ENCODE peak calls at places on chromosome 20, in eight cellular contexts. One of them, this sample, is unnamed.

GRCh38 chr20:53226788-53227187 is 254.6 kb downstream of the TSHZ2 start:
- DNase-seq in AG09309: no peak
- DNase-seq in body of pancreas: no peak
- DNase-seq in thyroid gland: no peak
- DNase-seq in choroid plexus epithelial cell: no peak
- DNase-seq in adrenal gland: no peak
- DNase-seq in Caco-2: no peak
- DNase-seq in psoas muscle: no peak
- DNase-seq in this sample: no peak

GRCh38 chr20:60246751-60247150 is 288.5 kb downstream of the CDH26 start:
- DNase-seq in AG09309: no peak
- DNase-seq in body of pancreas: no peak
- DNase-seq in thyroid gland: no peak
- DNase-seq in choroid plexus epithelial cell: no peak
- DNase-seq in adrenal gland: no peak
- DNase-seq in Caco-2: no peak
- DNase-seq in psoas muscle: no peak
- DNase-seq in this sample: no peak

GRCh38 chr20:59749293-59749680 is 144.9 kb downstream of the PHACTR3 start:
- DNase-seq in AG09309: peak; percentile 48
- DNase-seq in body of pancreas: no peak
- DNase-seq in thyroid gland: no peak
- DNase-seq in choroid plexus epithelial cell: no peak
- DNase-seq in adrenal gland: no peak
- DNase-seq in Caco-2: no peak
- DNase-seq in psoas muscle: peak; percentile 60
- DNase-seq in this sample: no peak

GRCh38 chr20:48064929-48065328 is 279.6 kb upstream of the SULF2 start:
- DNase-seq in AG09309: peak; percentile 83
- DNase-seq in body of pancreas: no peak
- DNase-seq in thyroid gland: no peak
- DNase-seq in choroid plexus epithelial cell: peak; percentile 88
- DNase-seq in adrenal gland: no peak
- DNase-seq in Caco-2: no peak
- DNase-seq in psoas muscle: no peak
- DNase-seq in this sample: no peak

GRCh38 chr20:50196248-50196647 is 5.6 kb downstream of the CEBPB start:
- DNase-seq in AG09309: no peak
- DNase-seq in body of pancreas: no peak
- DNase-seq in thyroid gland: no peak
- DNase-seq in choroid plexus epithelial cell: no peak
- DNase-seq in adrenal gland: peak; percentile 41
- DNase-seq in Caco-2: no peak
- DNase-seq in psoas muscle: no peak
- DNase-seq in this sample: no peak

GRCh38 chr20:37902504-37903313 is at the start of gene VSTM2L:
- DNase-seq in AG09309: peak; percentile 29
- DNase-seq in body of pancreas: no peak
- DNase-seq in thyroid gland: no peak
- DNase-seq in choroid plexus epithelial cell: peak; percentile 86
- DNase-seq in adrenal gland: peak; percentile 34
- DNase-seq in Caco-2: no peak
- DNase-seq in psoas muscle: no peak
- DNase-seq in this sample: no peak

GRCh38 chr20:37376791-37377190 is 30.9 kb downstream of the SRC start:
- DNase-seq in AG09309: no peak
- DNase-seq in body of pancreas: no peak
- DNase-seq in thyroid gland: no peak
- DNase-seq in choroid plexus epithelial cell: no peak
- DNase-seq in adrenal gland: peak; percentile 11
- DNase-seq in Caco-2: no peak
- DNase-seq in psoas muscle: no peak
- DNase-seq in this sample: peak; percentile 41

GRCh38 chr20:35630636-35631035 is 15.0 kb downstream of the SPAG4 start:
- DNase-seq in AG09309: no peak
- DNase-seq in body of pancreas: no peak
- DNase-seq in thyroid gland: no peak
- DNase-seq in choroid plexus epithelial cell: no peak
- DNase-seq in adrenal gland: no peak
- DNase-seq in Caco-2: no peak
- DNase-seq in psoas muscle: no peak
- DNase-seq in this sample: no peak

GRCh38 chr20:38554986-38555385 is 26.0 kb upstream of the ADIG start:
- DNase-seq in AG09309: no peak
- DNase-seq in body of pancreas: no peak
- DNase-seq in thyroid gland: no peak
- DNase-seq in choroid plexus epithelial cell: peak; percentile 21
- DNase-seq in adrenal gland: no peak
- DNase-seq in Caco-2: peak; percentile 76
- DNase-seq in psoas muscle: no peak
- DNase-seq in this sample: no peak

GRCh38 chr20:36086767-36087166 is 67.8 kb upstream of the EPB41L1 start:
- DNase-seq in AG09309: no peak
- DNase-seq in body of pancreas: no peak
- DNase-seq in thyroid gland: no peak
- DNase-seq in choroid plexus epithelial cell: no peak
- DNase-seq in adrenal gland: no peak
- DNase-seq in Caco-2: peak; percentile 78
- DNase-seq in psoas muscle: no peak
- DNase-seq in this sample: no peak

GRCh38 chr20:64160536-64161495 is 3.4 kb upstream of the MYT1 start:
- DNase-seq in AG09309: no peak
- DNase-seq in body of pancreas: no peak
- DNase-seq in thyroid gland: no peak
- DNase-seq in choroid plexus epithelial cell: no peak
- DNase-seq in adrenal gland: no peak
- DNase-seq in Caco-2: no peak
- DNase-seq in psoas muscle: no peak
- DNase-seq in this sample: no peak
- TF ChIP-seq CTCF in AG09309: no peak
- TF ChIP-seq CTCF in body of pancreas: no peak
- TF ChIP-seq CTCF in thyroid gland: no peak
- TF ChIP-seq CTCF in choroid plexus epithelial cell: no peak
- TF ChIP-seq CTCF in adrenal gland: no peak
- TF ChIP-seq CTCF in Caco-2: no peak
- TF ChIP-seq CTCF in psoas muscle: no peak
- TF ChIP-seq CTCF in this sample: no peak

GRCh38 chr20:21510414-21510971 is 3.4 kb downstream of the NKX2-2 start:
- DNase-seq in AG09309: no peak
- DNase-seq in body of pancreas: no peak
- DNase-seq in thyroid gland: no peak
- DNase-seq in choroid plexus epithelial cell: no peak
- DNase-seq in adrenal gland: no peak
- DNase-seq in Caco-2: no peak
- DNase-seq in psoas muscle: no peak
- DNase-seq in this sample: peak; percentile 21

GRCh38 chr20:21510995-21511394 is 2.9 kb downstream of the NKX2-2 start:
- DNase-seq in AG09309: no peak
- DNase-seq in body of pancreas: no peak
- DNase-seq in thyroid gland: no peak
- DNase-seq in choroid plexus epithelial cell: no peak
- DNase-seq in adrenal gland: no peak
- DNase-seq in Caco-2: no peak
- DNase-seq in psoas muscle: no peak
- DNase-seq in this sample: peak; percentile 28

GRCh38 chr20:21512634-21513180 is 1.2 kb downstream of the NKX2-2 start:
- DNase-seq in AG09309: no peak
- DNase-seq in body of pancreas: no peak
- DNase-seq in thyroid gland: no peak
- DNase-seq in choroid plexus epithelial cell: no peak
- DNase-seq in adrenal gland: no peak
- DNase-seq in Caco-2: no peak
- DNase-seq in psoas muscle: no peak
- DNase-seq in this sample: peak; percentile 46

GRCh38 chr20:21511850-21512633 is 1.8 kb downstream of the NKX2-2 start:
- DNase-seq in AG09309: no peak
- DNase-seq in body of pancreas: no peak
- DNase-seq in thyroid gland: no peak
- DNase-seq in choroid plexus epithelial cell: no peak
- DNase-seq in adrenal gland: no peak
- DNase-seq in Caco-2: no peak
- DNase-seq in psoas muscle: peak; percentile 49
- DNase-seq in this sample: peak; percentile 67

DNA sequence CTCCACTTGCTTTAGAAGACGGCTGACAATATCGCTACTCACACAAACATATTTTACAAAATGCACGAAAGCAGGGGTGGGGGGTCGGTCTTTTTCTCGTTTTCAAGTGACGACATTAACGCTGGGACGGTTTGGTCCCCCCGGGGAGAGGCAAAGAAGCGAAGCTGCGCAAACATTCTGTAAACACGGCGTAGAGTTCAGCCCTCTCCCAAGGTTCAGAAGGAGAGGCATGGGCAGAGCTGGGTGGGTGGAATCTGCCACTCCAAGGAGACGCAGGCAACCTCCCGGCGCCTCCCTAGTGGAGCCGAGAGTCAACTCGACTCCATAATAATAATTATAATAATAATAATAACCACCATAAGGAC is 2.4 kb downstream of the NKX2-2 start:
- DNase-seq in AG09309: no peak
- DNase-seq in body of pancreas: no peak
- DNase-seq in thyroid gland: no peak
- DNase-seq in choroid plexus epithelial cell: no peak
- DNase-seq in adrenal gland: no peak
- DNase-seq in Caco-2: no peak
- DNase-seq in psoas muscle: no peak
- DNase-seq in this sample: peak; percentile 26
- H3K4me3 ChIP-seq in AG09309: no peak overlapping the region
- H3K4me3 ChIP-seq in body of pancreas: no peak overlapping the region
- H3K4me3 ChIP-seq in thyroid gland: no peak overlapping the region
- H3K4me3 ChIP-seq in choroid plexus epithelial cell: no peak overlapping the region
- H3K4me3 ChIP-seq in adrenal gland: no peak overlapping the region
- H3K4me3 ChIP-seq in Caco-2: no peak overlapping the region
- H3K4me3 ChIP-seq in psoas muscle: no peak overlapping the region
- H3K4me3 ChIP-seq in this sample: no peak overlapping the region

DNA sequence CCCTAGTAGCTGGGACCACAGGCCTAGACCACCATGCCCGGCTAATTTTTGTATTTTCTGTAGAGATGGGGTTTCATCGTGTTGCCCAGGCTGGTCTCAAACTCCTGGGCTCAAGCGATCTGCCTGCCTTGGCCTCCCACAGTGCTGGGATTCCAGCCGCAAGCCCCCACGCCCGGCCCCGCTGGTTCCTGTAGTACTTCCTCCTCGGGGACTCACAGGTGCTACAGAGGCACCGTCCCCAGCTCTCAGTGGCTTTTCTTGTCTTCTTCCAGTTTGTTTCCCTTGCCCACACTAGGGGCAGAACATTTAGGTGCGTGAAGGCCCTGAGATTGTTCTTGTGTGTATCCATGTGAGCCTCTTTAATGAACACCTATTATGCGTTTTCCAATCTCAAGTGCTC is 773 bp upstream of the ZBP1 start:
- DNase-seq in AG09309: no peak
- DNase-seq in body of pancreas: no peak
- DNase-seq in thyroid gland: no peak
- DNase-seq in choroid plexus epithelial cell: no peak
- DNase-seq in adrenal gland: no peak
- DNase-seq in Caco-2: no peak
- DNase-seq in psoas muscle: no peak
- DNase-seq in this sample: no peak
- TF ChIP-seq CTCF in AG09309: no peak
- TF ChIP-seq CTCF in body of pancreas: no peak
- TF ChIP-seq CTCF in thyroid gland: no peak
- TF ChIP-seq CTCF in choroid plexus epithelial cell: no peak
- TF ChIP-seq CTCF in adrenal gland: no peak
- TF ChIP-seq CTCF in Caco-2: no peak
- TF ChIP-seq CTCF in psoas muscle: no peak
- TF ChIP-seq CTCF in this sample: no peak

GRCh38 chr20:41617931-41618806 is at the start of gene CHD6:
- DNase-seq in AG09309: peak; percentile 98
- DNase-seq in body of pancreas: peak; percentile 100
- DNase-seq in thyroid gland: peak; percentile 100
- DNase-seq in choroid plexus epithelial cell: peak; percentile 100
- DNase-seq in adrenal gland: peak; percentile 99
- DNase-seq in Caco-2: peak; percentile 100
- DNase-seq in psoas muscle: peak; percentile 100
- DNase-seq in this sample: peak; percentile 99

GRCh38 chr20:41615671-41616070 is 2.5 kb downstream of the CHD6 start:
- DNase-seq in AG09309: no peak
- DNase-seq in body of pancreas: no peak
- DNase-seq in thyroid gland: no peak
- DNase-seq in choroid plexus epithelial cell: no peak
- DNase-seq in adrenal gland: no peak
- DNase-seq in Caco-2: no peak
- DNase-seq in psoas muscle: no peak
- DNase-seq in this sample: no peak

GRCh38 chr20:41615110-41615509 is 3.1 kb downstream of the CHD6 start:
- DNase-seq in AG09309: no peak
- DNase-seq in body of pancreas: no peak
- DNase-seq in thyroid gland: no peak
- DNase-seq in choroid plexus epithelial cell: no peak
- DNase-seq in adrenal gland: no peak
- DNase-seq in Caco-2: no peak
- DNase-seq in psoas muscle: no peak
- DNase-seq in this sample: no peak

GRCh38 chr20:41617059-41617921 is 887 bp downstream of the CHD6 start:
- DNase-seq in AG09309: no peak
- DNase-seq in body of pancreas: peak; percentile 25
- DNase-seq in thyroid gland: peak; percentile 45
- DNase-seq in choroid plexus epithelial cell: peak; percentile 49
- DNase-seq in adrenal gland: peak; percentile 49
- DNase-seq in Caco-2: peak; percentile 65
- DNase-seq in psoas muscle: peak; percentile 70
- DNase-seq in this sample: peak; percentile 76

GRCh38 chr20:41616228-41616627 is 1.9 kb downstream of the CHD6 start:
- DNase-seq in AG09309: peak; percentile 16
- DNase-seq in body of pancreas: no peak
- DNase-seq in thyroid gland: no peak
- DNase-seq in choroid plexus epithelial cell: peak; percentile 40
- DNase-seq in adrenal gland: no peak
- DNase-seq in Caco-2: no peak
- DNase-seq in psoas muscle: no peak
- DNase-seq in this sample: no peak
- H3K4me3 ChIP-seq in AG09309: no peak overlapping the region
- H3K4me3 ChIP-seq in body of pancreas: no peak overlapping the region
- H3K4me3 ChIP-seq in thyroid gland: no peak overlapping the region
- H3K4me3 ChIP-seq in choroid plexus epithelial cell: no peak overlapping the region
- H3K4me3 ChIP-seq in adrenal gland: no peak overlapping the region
- H3K4me3 ChIP-seq in Caco-2: no peak overlapping the region
- H3K4me3 ChIP-seq in psoas muscle: peak overlapping the region; percentile 79
- H3K4me3 ChIP-seq in this sample: no peak overlapping the region

DNA sequence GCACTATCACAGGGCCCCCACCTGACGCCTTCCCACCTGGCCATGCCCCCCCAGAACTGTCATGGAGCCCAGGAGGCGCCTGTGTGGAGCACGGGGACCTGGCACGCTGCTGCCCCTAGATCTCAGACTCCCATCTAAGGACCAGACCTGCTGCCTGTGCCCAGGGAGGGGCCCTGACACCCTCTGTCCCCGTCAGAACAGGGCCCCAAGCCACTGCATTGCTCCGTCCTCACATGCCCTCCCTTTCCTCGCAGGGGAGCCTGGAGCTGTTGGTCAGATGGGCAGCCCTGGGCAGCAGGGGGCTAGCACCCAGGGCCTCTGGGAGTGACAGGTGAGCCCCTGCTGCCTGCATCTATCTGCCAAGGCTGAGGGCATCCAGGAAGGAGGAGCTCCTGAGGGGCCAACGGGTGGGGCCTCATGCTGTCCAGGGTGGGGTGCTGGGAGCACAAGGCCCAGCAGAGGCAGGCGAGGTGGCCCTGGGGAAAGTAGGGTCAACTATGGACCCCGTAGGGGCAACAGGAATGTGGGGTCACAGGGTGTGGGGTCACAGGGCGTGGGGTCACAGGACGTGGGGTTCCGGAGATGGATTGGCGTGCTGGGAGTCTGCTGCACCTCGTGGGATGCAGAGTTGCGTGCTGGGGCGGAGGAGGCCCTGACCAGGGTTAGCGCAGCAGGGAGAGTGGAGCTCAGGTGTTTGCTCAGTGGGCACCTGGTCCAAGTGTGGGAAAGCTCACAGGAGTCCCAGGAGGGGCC is 31.6 kb downstream of the CHRNA4 start:
- DNase-seq in AG09309: no peak
- DNase-seq in body of pancreas: no peak
- DNase-seq in thyroid gland: no peak
- DNase-seq in choroid plexus epithelial cell: no peak
- DNase-seq in adrenal gland: no peak
- DNase-seq in Caco-2: no peak
- DNase-seq in psoas muscle: peak; percentile 39
- DNase-seq in this sample: no peak
- TF ChIP-seq CTCF in AG09309: no peak
- TF ChIP-seq CTCF in body of pancreas: no peak
- TF ChIP-seq CTCF in thyroid gland: no peak
- TF ChIP-seq CTCF in choroid plexus epithelial cell: no peak
- TF ChIP-seq CTCF in adrenal gland: no peak
- TF ChIP-seq CTCF in Caco-2: no peak
- TF ChIP-seq CTCF in psoas muscle: no peak
- TF ChIP-seq CTCF in this sample: no peak